ENCODE peak calls at places on chromosomes 16 and 17, in five cellular contexts. V is heart right ventricle, T is psoas muscle, R is neural progenitor cell, O is upper lobe of left lung. W is an unnamed sample.

GRCh38 chr17:80517641-80518040 is 27.0 kb upstream of the RPTOR start:
- DNase-seq in V (no peak), T (no peak), R (no peak), O (no peak), W (no peak)

GRCh38 chr17:80886641-80887573 is 104.7 kb upstream of the CHMP6 start:
- DNase-seq in V (no peak), T (no peak), R (no peak), O (no peak), W (no peak)

GRCh38 chr17:40791808-40792436 is 7.8 kb downstream of the KRT28 start:
- DNase-seq in V (no peak), T (no peak), R (peak; percentile 52), O (no peak), W (no peak)

GRCh38 chr16:73956592-73957495 is 339.8 kb upstream of the PSMD7 start:
- DNase-seq in V (peak; percentile 21), T (peak; percentile 57), R (peak; percentile 81), O (peak; percentile 28), W (no peak)

GRCh38 chr17:71987634-71988033 is 133.2 kb upstream of the SOX9 start:
- DNase-seq in V (no peak), T (no peak), R (no peak), O (no peak), W (no peak)

GRCh38 chr16:27253526-27253930 is 15.0 kb downstream of the NSMCE1 start:
- DNase-seq in V (no peak), T (no peak), R (no peak), O (no peak), W (no peak)

GRCh38 chr16:56420613-56421012 is 4.7 kb downstream of the AMFR start:
- DNase-seq in V (no peak), T (no peak), R (no peak), O (no peak), W (no peak)

GRCh38 chr17:82230627-82231311 is 1.9 kb downstream of the SLC16A3 start:
- DNase-seq in V (peak; percentile 92), T (peak; percentile 90), R (peak; percentile 88), O (peak; percentile 91), W (peak; percentile 94)

GRCh38 chr17:6257339-6257738 is 177.6 kb downstream of the AIPL1 start:
- DNase-seq in V (no peak), T (no peak), R (peak; percentile 33), O (no peak), W (no peak)

GRCh38 chr17:74011963-74012362 is 191.5 kb upstream of the RPL38 start:
- DNase-seq in V (no peak), T (no peak), R (no peak), O (peak; percentile 24), W (no peak)

GRCh38 chr16:21158208-21159110 is at the start of gene LDAF1:
- DNase-seq in V (peak; percentile 88), T (peak; percentile 89), R (peak; percentile 93), O (peak; percentile 90), W (peak; percentile 94)

GRCh38 chr17:34465756-34466155 is 102.7 kb upstream of the CCL1 start:
- DNase-seq in V (no peak), T (no peak), R (no peak), O (no peak), W (no peak)

GRCh38 chr17:73526851-73527250 is 117.4 kb downstream of the SDK2 start:
- DNase-seq in V (no peak), T (no peak), R (no peak), O (no peak), W (no peak)

GRCh38 chr17:70158180-70158579 is 11.2 kb upstream of the KCNJ2 start:
- DNase-seq in V (no peak), T (no peak), R (no peak), O (no peak), W (no peak)

GRCh38 chr17:1645207-1646171 is at the start of gene SCARF1:
- DNase-seq in V (peak; percentile 76), T (peak; percentile 59), R (no peak), O (peak; percentile 73), W (peak; percentile 82)

GRCh38 chr16:77844801-77845200 is 56.4 kb downstream of the VAT1L start:
- DNase-seq in V (no peak), T (no peak), R (no peak), O (no peak), W (no peak)

GRCh38 chr16:86823895-86824671 is 245.7 kb downstream of the FOXL1 start:
- DNase-seq in V (no peak), T (no peak), R (no peak), O (no peak), W (no peak)

GRCh38 chr16:89721644-89722391 is 481 bp downstream of the ZNF276 start:
- DNase-seq in V (peak; percentile 70), T (peak; percentile 61), R (peak; percentile 62), O (peak; percentile 80), W (peak; percentile 90)

GRCh38 chr17:29855686-29856085 is 74.3 kb downstream of the SSH2 start:
- DNase-seq in V (no peak), T (no peak), R (no peak), O (no peak), W (no peak)

GRCh38 chr16:50578147-50578546 is 30.0 kb downstream of the NKD1 start:
- DNase-seq in V (no peak), T (no peak), R (no peak), O (no peak), W (no peak)

GRCh38 chr16:9351440-9351839 is 260.0 kb downstream of the HAPSTR1 start:
- DNase-seq in V (no peak), T (no peak), R (no peak), O (no peak), W (no peak)

GRCh38 chr17:2057714-2058520 is 3.0 kb downstream of the HIC1 start:
- DNase-seq in V (no peak), T (peak; percentile 38), R (no peak), O (no peak), W (no peak)

GRCh38 chr17:40124279-40125141 is 2.7 kb downstream of the MSL1 start:
- DNase-seq in V (no peak), T (no peak), R (no peak), O (peak; percentile 36), W (no peak)

GRCh38 chr17:51258756-51259573 is 884 bp downstream of the MBTD1 start:
- DNase-seq in V (peak; percentile 21), T (peak; percentile 21), R (no peak), O (no peak), W (no peak)

GRCh38 chr17:64418506-64419339 is 28.1 kb upstream of the PECAM1 start:
- DNase-seq in V (no peak), T (no peak), R (peak; percentile 69), O (no peak), W (peak; percentile 40)

GRCh38 chr17:83100853-83101391 is 21.5 kb downstream of the METRNL start:
- DNase-seq in V (no peak), T (no peak), R (no peak), O (no peak), W (no peak)

GRCh38 chr17:39935896-39936295 is 8.4 kb downstream of the LRRC3C start:
- DNase-seq in V (no peak), T (no peak), R (no peak), O (no peak), W (no peak)

GRCh38 chr17:14359251-14359939 is 58.5 kb downstream of the HS3ST3B1 start:
- DNase-seq in V (no peak), T (no peak), R (no peak), O (peak; percentile 28), W (no peak)

GRCh38 chr17:67830440-67830839 is 5.1 kb downstream of the BPTF start:
- DNase-seq in V (no peak), T (no peak), R (peak; percentile 48), O (peak; percentile 27), W (no peak)

GRCh38 chr17:44005865-44006580 is 1.6 kb downstream of the NAGS start:
- DNase-seq in V (no peak), T (peak; percentile 42), R (peak; percentile 83), O (peak; percentile 70), W (peak; percentile 85)

GRCh38 chr16:57196276-57196675 is 10.1 kb downstream of the RSPRY1 start:
- DNase-seq in V (no peak), T (no peak), R (no peak), O (no peak), W (no peak)

GRCh38 chr17:50626037-50626574 is 8.6 kb upstream of the ABCC3 start:
- DNase-seq in V (peak; percentile 76), T (peak; percentile 80), R (peak; percentile 92), O (peak; percentile 67), W (peak; percentile 84)

GRCh38 chr17:45042346-45043120 is 8.9 kb downstream of the DCAKD start:
- DNase-seq in V (no peak), T (no peak), R (no peak), O (no peak), W (no peak)

GRCh38 chr17:45043813-45044540 is 7.5 kb downstream of the DCAKD start:
- DNase-seq in V (no peak), T (no peak), R (no peak), O (no peak), W (no peak)

GRCh38 chr17:45038771-45039634 is 12.4 kb downstream of the DCAKD start:
- DNase-seq in V (no peak), T (peak; percentile 68), R (no peak), O (peak; percentile 41), W (no peak)

GRCh38 chr17:45043268-45043681 is 8.2 kb downstream of the DCAKD start:
- DNase-seq in V (peak; percentile 48), T (no peak), R (no peak), O (no peak), W (no peak)

GRCh38 chr17:45040459-45040858 is 11.0 kb downstream of the DCAKD start:
- DNase-seq in V (no peak), T (no peak), R (peak; percentile 84), O (no peak), W (no peak)
- H3K4me1 ChIP-seq in V (peaks cover 35% of the 10 kb centered on the region), T (peaks cover 32% of the 10 kb centered on the region), R (peaks cover 9% of the 10 kb centered on the region), O (peaks cover 7% of the 10 kb centered on the region), W (peaks cover 3% of the 10 kb centered on the region)

GRCh38 chr16:3099395-3099731 is 269 bp upstream of the ZSCAN10 start:
- DNase-seq in V (no peak), T (no peak), R (peak; percentile 43), O (no peak), W (no peak)
- H3K27ac ChIP-seq in V (peak overlapping the region; percentile 33), T (no peak overlapping the region), R (no peak overlapping the region), O (no peak overlapping the region), W (no peak overlapping the region)

DNA sequence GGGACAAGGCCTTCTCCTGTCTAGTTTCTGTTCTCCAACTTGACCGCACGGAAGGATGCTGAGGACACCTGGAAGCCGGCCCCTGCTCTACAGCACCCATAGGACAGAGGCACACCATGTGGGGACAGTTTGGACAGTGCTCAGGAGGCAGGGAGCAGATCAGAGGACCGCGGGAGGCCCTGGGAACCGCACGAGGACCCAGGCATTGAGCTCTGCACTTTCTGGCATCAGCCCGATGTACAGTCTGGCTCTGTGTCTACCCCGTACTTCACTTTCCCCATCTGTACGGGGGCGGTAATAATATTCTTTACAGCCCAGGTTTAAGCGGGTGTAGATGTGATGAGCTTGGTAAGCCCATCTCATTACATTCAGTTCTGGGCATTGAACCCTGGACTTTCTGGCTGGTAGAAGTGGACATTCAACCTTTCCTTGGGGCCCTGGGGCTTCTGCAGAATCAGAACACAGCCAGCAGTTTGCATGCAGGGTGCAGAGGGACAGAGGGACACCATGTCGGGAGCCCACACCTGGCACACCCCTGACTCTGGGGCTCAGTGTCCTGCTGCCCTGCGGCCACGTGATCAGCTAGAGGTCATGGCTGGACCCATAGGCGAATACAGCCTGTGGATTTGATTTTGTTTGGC is 258.7 kb downstream of the SEC14L1 start:
- DNase-seq in V (no peak), T (no peak), R (no peak), O (no peak), W (no peak)
- H3K4me1 ChIP-seq in V (peaks cover 33% of the 10 kb centered on the region), T (peaks cover 49% of the 10 kb centered on the region), R (peaks cover 9% of the 10 kb centered on the region), O (peaks cover 33% of the 10 kb centered on the region), W (peaks cover 35% of the 10 kb centered on the region)

GRCh38 chr16:22210285-22210684 is 4.2 kb downstream of the EEF2K start:
- DNase-seq in V (no peak), T (no peak), R (no peak), O (no peak), W (no peak)
- H3K27ac ChIP-seq in V (no peak overlapping the region), T (peak overlapping the region; percentile 89), R (no peak overlapping the region), O (no peak overlapping the region), W (peak overlapping the region; percentile 14)

W was measured in upper lobe of right lung.